ENCODE peak calls at places on chromosomes 13 and 19, in five cellular contexts. S, F, L, Z and G are unnamed samples.

GRCh38 chr19:43699506-43700367 is 16.1 kb upstream of the IRGC start:
- DNase-seq in F (no peak), S (peak), L (peak), Z (no peak), G (peak)

GRCh38 chr19:2077398-2077797 is 18.7 kb downstream of the MOB3A start:
- DNase-seq in F (no peak), L (no peak), S (peak), Z (no peak), G (no peak)

GRCh38 chr19:5058456-5059190 is 89.7 kb downstream of the KDM4B start:
- DNase-seq in S (no peak), L (no peak), Z (no peak), F (no peak), G (no peak)

GRCh38 chr13:42113478-42113877 is 65.0 kb downstream of the DGKH start:
- DNase-seq in L (no peak), S (no peak), F (no peak), Z (no peak), G (no peak)

GRCh38 chr13:85709721-85710120 is 89.5 kb downstream of the SLITRK6 start:
- DNase-seq in S (no peak), L (no peak), Z (no peak), F (no peak), G (no peak)

GRCh38 chr13:93169980-93170379 is 56.6 kb upstream of the GPC6 start:
- DNase-seq in Z (no peak), F (peak), S (no peak), L (no peak), G (no peak)

GRCh38 chr19:52600639-52601024 is 30.5 kb downstream of the ZNF701 start:
- DNase-seq in Z (no peak), L (peak), S (peak), F (no peak), G (peak)

GRCh38 chr19:42249769-42250168 is 5.2 kb downstream of the ERF start:
- DNase-seq in F (no peak), S (no peak), Z (no peak), L (no peak), G (no peak)

GRCh38 chr19:23901360-23901759 is 13.3 kb upstream of the ZNF726 start:
- DNase-seq in L (no peak), F (no peak), S (no peak), Z (no peak), G (no peak)

GRCh38 chr13:22285867-22286632 is 615.2 kb downstream of the FGF9 start:
- DNase-seq in L (no peak), F (no peak), Z (no peak), S (no peak), G (no peak)

GRCh38 chr13:112454648-112455334 is 78.6 kb downstream of the SPACA7 start:
- DNase-seq in L (no peak), F (no peak), S (no peak), Z (no peak), G (no peak)

GRCh38 chr19:44111910-44112463 is 1.2 kb upstream of the ZNF225 start:
- DNase-seq in Z (no peak), L (no peak), F (peak), S (no peak), G (no peak)

DNA sequence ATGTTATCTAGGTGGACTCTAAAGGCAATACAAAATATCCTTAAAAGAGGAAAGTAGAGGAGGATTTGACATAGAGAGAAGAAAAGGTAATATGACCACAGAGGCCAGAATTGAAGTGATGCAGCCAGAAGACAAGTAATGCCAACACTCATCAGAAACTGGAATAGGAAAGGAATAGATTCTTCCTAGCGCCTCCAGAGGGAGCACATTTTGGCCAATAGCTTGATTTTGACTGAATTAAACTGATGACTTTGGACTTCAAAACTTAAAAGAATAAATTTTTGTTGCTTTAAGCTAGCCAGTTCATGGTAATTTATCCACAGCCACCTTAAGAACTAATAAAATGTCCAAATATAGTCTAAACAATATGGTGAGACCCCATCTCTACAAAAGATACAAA is 1921.9 kb downstream of the OLFM4 start:
- DNase-seq in Z (no peak), L (no peak), F (no peak), S (no peak), G (no peak)
- TF ChIP-seq CTCF in Z (no peak), L (no peak), F (no peak), S (no peak), G (peak)

GRCh38 chr19:7751157-7751783 is 3.9 kb upstream of the CD209 start:
- DNase-seq in F (no peak), S (no peak), L (no peak), Z (no peak), G (no peak)

GRCh38 chr19:7744871-7745270 is 2.5 kb downstream of the CD209 start:
- DNase-seq in Z (no peak), L (peak), S (no peak), F (no peak), G (no peak)

GRCh38 chr19:7748171-7748570 is 837 bp upstream of the CD209 start:
- DNase-seq in Z (no peak), L (no peak), S (no peak), F (no peak), G (no peak)

GRCh38 chr19:7746903-7747884 is at the start of gene CD209:
- DNase-seq in S (no peak), L (no peak), Z (no peak), F (no peak), G (no peak)

GRCh38 chr19:7748756-7749155 is 1.4 kb upstream of the CD209 start:
- DNase-seq in F (no peak), Z (no peak), S (no peak), L (no peak), G (no peak)
- TF ChIP-seq CTCF in F (no peak), Z (no peak), S (peak), L (no peak), G (no peak)

DNA sequence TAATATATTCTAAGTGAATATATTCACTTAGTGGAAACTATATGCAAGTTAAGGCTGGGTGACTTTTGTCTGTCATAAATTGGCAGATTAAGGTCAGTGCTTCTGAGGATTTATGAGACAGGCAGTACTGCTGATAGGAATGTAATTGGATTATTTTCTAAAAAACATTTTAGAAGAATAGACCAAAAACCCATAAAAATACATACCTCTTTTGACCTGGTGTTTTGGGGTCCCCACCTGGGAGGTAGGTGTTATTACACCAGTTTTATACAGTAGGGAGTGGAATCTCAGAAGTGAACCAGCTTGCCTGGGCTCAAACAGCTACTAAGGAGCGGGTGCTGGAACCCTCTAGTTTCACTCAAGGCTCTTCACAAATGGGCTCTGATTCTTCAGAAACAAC is 25.3 kb downstream of the COG3 start:
- DNase-seq in Z (no peak), L (no peak), S (no peak), F (no peak), G (no peak)
- TF ChIP-seq CTCF in Z (no peak), L (peak), S (peak), F (peak), G (peak)

GRCh38 chr19:50328257-50329145 is 676 bp downstream of the KCNC3 start:
- DNase-seq in F (no peak), Z (no peak), S (no peak), L (peak), G (no peak)
- TF ChIP-seq CTCF in F (no peak), Z (peak), S (peak), L (no peak), G (peak)

GRCh38 chr13:23741879-23742510 is 147.2 kb downstream of the MIPEP start:
- DNase-seq in S (no peak), L (no peak), F (no peak), Z (no peak), G (no peak)

GRCh38 chr13:23743269-23743668 is 145.9 kb downstream of the MIPEP start:
- DNase-seq in L (no peak), F (no peak), S (no peak), Z (no peak), G (no peak)

GRCh38 chr13:23740002-23740401 is 149.2 kb downstream of the MIPEP start:
- DNase-seq in S (no peak), Z (no peak), F (no peak), L (no peak), G (no peak)

GRCh38 chr13:23744315-23744714 is 144.9 kb downstream of the MIPEP start:
- DNase-seq in Z (no peak), L (no peak), S (no peak), F (no peak), G (no peak)

GRCh38 chr13:23743717-23744116 is 145.5 kb downstream of the MIPEP start:
- DNase-seq in L (no peak), Z (no peak), S (no peak), F (no peak), G (no peak)
- TF ChIP-seq CTCF in L (no peak), Z (no peak), S (no peak), F (no peak), G (no peak)

GRCh38 chr19:13764101-13764807 is at the start of gene MRI1:
- DNase-seq in F (no peak), S (peak), Z (peak), L (peak), G (peak)

GRCh38 chr19:13762635-13763235 is 1.6 kb upstream of the MRI1 start:
- DNase-seq in Z (no peak), L (no peak), F (no peak), S (no peak), G (no peak)

GRCh38 chr19:13758795-13759194 is 5.5 kb upstream of the MRI1 start:
- DNase-seq in Z (no peak), L (no peak), F (no peak), S (no peak), G (no peak)

GRCh38 chr19:13763300-13763699 is 1.0 kb upstream of the MRI1 start:
- DNase-seq in S (no peak), L (no peak), F (no peak), Z (no peak), G (no peak)

DNA sequence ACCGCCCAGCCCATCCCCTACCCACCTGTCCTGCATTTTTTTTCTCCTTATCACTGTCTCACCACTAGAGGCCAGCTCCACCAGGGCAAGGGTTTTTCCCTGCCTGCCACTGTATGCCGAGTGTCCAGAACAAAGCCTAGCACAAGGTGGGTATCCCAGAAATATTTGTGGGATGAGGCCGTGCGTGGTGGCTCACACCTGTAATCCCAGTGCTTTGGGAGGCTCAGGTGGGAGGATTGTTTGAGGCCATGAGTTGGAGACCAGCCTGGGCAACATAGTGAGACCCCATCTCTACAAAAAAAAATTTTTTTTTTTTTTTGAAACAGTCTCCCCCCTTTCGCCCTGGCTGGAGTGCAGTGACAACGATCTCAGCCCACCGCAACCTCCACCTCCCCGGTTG is 2.9 kb upstream of the MRI1 start:
- DNase-seq in F (no peak), Z (no peak), L (no peak), S (no peak), G (no peak)
- TF ChIP-seq CTCF in F (peak), Z (no peak), L (no peak), S (no peak), G (no peak)

DNA sequence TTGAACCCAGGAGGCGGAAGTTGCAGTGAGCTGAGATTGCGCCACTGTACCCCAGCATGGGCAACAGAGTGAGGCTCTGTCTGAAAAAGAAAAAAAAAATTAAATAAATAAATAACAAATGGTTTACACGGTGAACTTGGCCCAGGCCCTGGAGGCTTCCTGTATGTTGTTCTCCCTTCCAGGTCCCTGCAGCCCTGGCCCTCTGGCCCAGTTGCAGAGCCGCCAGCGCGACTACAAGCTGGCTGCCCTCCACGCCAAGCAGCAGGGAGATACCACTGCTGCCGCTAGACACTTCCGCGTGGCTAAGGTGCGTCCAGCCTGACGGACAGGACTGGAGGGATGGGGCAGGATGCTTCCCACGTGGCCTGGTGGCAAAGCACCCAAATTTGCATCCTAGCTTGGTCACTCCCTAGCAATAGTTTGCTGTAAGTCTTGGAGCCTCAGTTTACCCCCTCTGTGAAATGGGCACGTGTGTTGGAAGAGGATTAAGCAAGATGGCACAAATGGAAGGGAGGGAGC is 11.9 kb downstream of the CC2D1A start:
- DNase-seq in F (no peak), L (no peak), Z (no peak), S (no peak), G (no peak)
- TF ChIP-seq CTCF in F (no peak), L (no peak), Z (no peak), S (no peak), G (no peak)

DNA sequence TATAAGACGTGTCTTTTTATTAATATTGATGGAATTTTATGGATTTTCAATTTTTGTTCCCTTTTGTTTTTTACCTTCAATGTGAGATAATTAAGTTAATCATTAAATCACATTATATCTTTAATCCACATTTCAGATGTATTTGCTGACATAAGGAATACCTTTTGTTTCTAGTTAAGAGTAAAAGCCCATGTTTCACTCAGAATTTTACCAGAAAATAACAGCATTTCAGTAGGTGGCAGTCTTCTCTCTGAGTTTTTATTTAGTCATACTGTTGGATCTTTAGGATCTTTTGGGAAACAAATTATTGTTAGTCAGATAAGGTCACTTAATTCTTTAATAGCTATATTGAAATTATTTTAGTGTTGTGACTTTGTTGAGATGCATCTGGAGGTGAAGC is 67.9 kb downstream of the NDFIP2 start:
- DNase-seq in L (no peak), F (peak), S (no peak), Z (no peak), G (no peak)
- TF ChIP-seq CTCF in L (no peak), F (no peak), S (no peak), Z (no peak), G (peak)